ENCODE peak calls at places on chromosomes 11 and 22, in four cellular contexts. One of them, this sample, is unnamed.

GRCh38 chr11:7513210-7514098 is at the start of gene PPFIBP2:
- DNase-seq in mesendoderm: peak
- DNase-seq in NCI-H510A: peak
- DNase-seq in stimulated activated naive CD8-positive, alpha-beta T cell treated with anti-CD3 and anti-CD28 coated beads, Interleukin-15, Interleukin-2, amounts not matched to agents 100 U/mL and 50 U/mL, for 24 hours: peak
- DNase-seq in this sample: peak

GRCh38 chr11:102994101-102994500 is 38.6 kb upstream of the MMP13 start:
- DNase-seq in stimulated activated naive CD8-positive, alpha-beta T cell treated with anti-CD3 and anti-CD28 coated beads, Interleukin-15, Interleukin-2, amounts not matched to agents 100 U/mL and 50 U/mL, for 24 hours: no peak
- DNase-seq in NCI-H510A: no peak
- DNase-seq in mesendoderm: no peak
- DNase-seq in this sample: no peak

GRCh38 chr11:2652857-2653643 is 46.7 kb downstream of the KCNQ1OT1 start:
- DNase-seq in mesendoderm: no peak
- DNase-seq in NCI-H510A: no peak
- DNase-seq in stimulated activated naive CD8-positive, alpha-beta T cell treated with anti-CD3 and anti-CD28 coated beads, Interleukin-15, Interleukin-2, amounts not matched to agents 100 U/mL and 50 U/mL, for 24 hours: no peak
- DNase-seq in this sample: no peak

GRCh38 chr11:65390099-65390941 is 3.9 kb downstream of the FRMD8 start:
- DNase-seq in stimulated activated naive CD8-positive, alpha-beta T cell treated with anti-CD3 and anti-CD28 coated beads, Interleukin-15, Interleukin-2, amounts not matched to agents 100 U/mL and 50 U/mL, for 24 hours: no peak
- DNase-seq in mesendoderm: no peak
- DNase-seq in NCI-H510A: no peak
- DNase-seq in this sample: no peak

GRCh38 chr11:88861618-88862017 is 204.2 kb downstream of the GRM5 start:
- DNase-seq in NCI-H510A: no peak
- DNase-seq in mesendoderm: no peak
- DNase-seq in stimulated activated naive CD8-positive, alpha-beta T cell treated with anti-CD3 and anti-CD28 coated beads, Interleukin-15, Interleukin-2, amounts not matched to agents 100 U/mL and 50 U/mL, for 24 hours: no peak
- DNase-seq in this sample: no peak

GRCh38 chr11:34433899-34434298 is 4.8 kb upstream of the CAT start:
- DNase-seq in stimulated activated naive CD8-positive, alpha-beta T cell treated with anti-CD3 and anti-CD28 coated beads, Interleukin-15, Interleukin-2, amounts not matched to agents 100 U/mL and 50 U/mL, for 24 hours: no peak
- DNase-seq in NCI-H510A: no peak
- DNase-seq in mesendoderm: no peak
- DNase-seq in this sample: no peak

GRCh38 chr11:88431675-88432341 is 94.3 kb upstream of the CTSC start:
- DNase-seq in mesendoderm: no peak
- DNase-seq in stimulated activated naive CD8-positive, alpha-beta T cell treated with anti-CD3 and anti-CD28 coated beads, Interleukin-15, Interleukin-2, amounts not matched to agents 100 U/mL and 50 U/mL, for 24 hours: no peak
- DNase-seq in NCI-H510A: no peak
- DNase-seq in this sample: no peak

GRCh38 chr11:122758974-122759373 is 79.3 kb upstream of the CRTAM start:
- DNase-seq in NCI-H510A: no peak
- DNase-seq in mesendoderm: no peak
- DNase-seq in stimulated activated naive CD8-positive, alpha-beta T cell treated with anti-CD3 and anti-CD28 coated beads, Interleukin-15, Interleukin-2, amounts not matched to agents 100 U/mL and 50 U/mL, for 24 hours: no peak
- DNase-seq in this sample: no peak

GRCh38 chr11:820655-821512 is 2.2 kb downstream of the PNPLA2 start:
- DNase-seq in stimulated activated naive CD8-positive, alpha-beta T cell treated with anti-CD3 and anti-CD28 coated beads, Interleukin-15, Interleukin-2, amounts not matched to agents 100 U/mL and 50 U/mL, for 24 hours: no peak
- DNase-seq in NCI-H510A: no peak
- DNase-seq in mesendoderm: no peak
- DNase-seq in this sample: no peak

GRCh38 chr11:128180446-128181089 is 406.8 kb downstream of the ETS1 start:
- DNase-seq in NCI-H510A: no peak
- DNase-seq in stimulated activated naive CD8-positive, alpha-beta T cell treated with anti-CD3 and anti-CD28 coated beads, Interleukin-15, Interleukin-2, amounts not matched to agents 100 U/mL and 50 U/mL, for 24 hours: no peak
- DNase-seq in mesendoderm: no peak
- DNase-seq in this sample: no peak

GRCh38 chr22:21937041-21937820 is 15.4 kb downstream of the PPM1F start:
- DNase-seq in stimulated activated naive CD8-positive, alpha-beta T cell treated with anti-CD3 and anti-CD28 coated beads, Interleukin-15, Interleukin-2, amounts not matched to agents 100 U/mL and 50 U/mL, for 24 hours: no peak
- DNase-seq in NCI-H510A: no peak
- DNase-seq in mesendoderm: no peak
- DNase-seq in this sample: no peak

GRCh38 chr11:83865636-83866461 is 579.7 kb upstream of the CCDC90B start:
- DNase-seq in stimulated activated naive CD8-positive, alpha-beta T cell treated with anti-CD3 and anti-CD28 coated beads, Interleukin-15, Interleukin-2, amounts not matched to agents 100 U/mL and 50 U/mL, for 24 hours: no peak
- DNase-seq in NCI-H510A: no peak
- DNase-seq in mesendoderm: no peak
- DNase-seq in this sample: no peak

GRCh38 chr11:78256962-78257361 is 68.2 kb downstream of the USP35 start:
- DNase-seq in NCI-H510A: no peak
- DNase-seq in mesendoderm: peak
- DNase-seq in stimulated activated naive CD8-positive, alpha-beta T cell treated with anti-CD3 and anti-CD28 coated beads, Interleukin-15, Interleukin-2, amounts not matched to agents 100 U/mL and 50 U/mL, for 24 hours: no peak
- DNase-seq in this sample: no peak

GRCh38 chr11:78796956-78797355 is 222.3 kb upstream of the NARS2 start:
- DNase-seq in stimulated activated naive CD8-positive, alpha-beta T cell treated with anti-CD3 and anti-CD28 coated beads, Interleukin-15, Interleukin-2, amounts not matched to agents 100 U/mL and 50 U/mL, for 24 hours: no peak
- DNase-seq in mesendoderm: no peak
- DNase-seq in NCI-H510A: no peak
- DNase-seq in this sample: no peak

GRCh38 chr22:39514373-39514973 is 5.9 kb upstream of the ATF4 start:
- DNase-seq in stimulated activated naive CD8-positive, alpha-beta T cell treated with anti-CD3 and anti-CD28 coated beads, Interleukin-15, Interleukin-2, amounts not matched to agents 100 U/mL and 50 U/mL, for 24 hours: peak
- DNase-seq in NCI-H510A: no peak
- DNase-seq in mesendoderm: no peak
- DNase-seq in this sample: peak

GRCh38 chr11:123797065-123797940 is 8.8 kb downstream of the OR6M1 start:
- DNase-seq in stimulated activated naive CD8-positive, alpha-beta T cell treated with anti-CD3 and anti-CD28 coated beads, Interleukin-15, Interleukin-2, amounts not matched to agents 100 U/mL and 50 U/mL, for 24 hours: no peak
- DNase-seq in NCI-H510A: no peak
- DNase-seq in mesendoderm: no peak
- DNase-seq in this sample: no peak

GRCh38 chr11:129372609-129373488 is 2.8 kb upstream of the BARX2 start:
- DNase-seq in NCI-H510A: no peak
- DNase-seq in stimulated activated naive CD8-positive, alpha-beta T cell treated with anti-CD3 and anti-CD28 coated beads, Interleukin-15, Interleukin-2, amounts not matched to agents 100 U/mL and 50 U/mL, for 24 hours: peak
- DNase-seq in mesendoderm: peak
- DNase-seq in this sample: peak

GRCh38 chr11:83649468-83649915 is 363.3 kb upstream of the CCDC90B start:
- DNase-seq in stimulated activated naive CD8-positive, alpha-beta T cell treated with anti-CD3 and anti-CD28 coated beads, Interleukin-15, Interleukin-2, amounts not matched to agents 100 U/mL and 50 U/mL, for 24 hours: no peak
- DNase-seq in NCI-H510A: no peak
- DNase-seq in mesendoderm: peak
- DNase-seq in this sample: peak

GRCh38 chr11:8301622-8302021 is 37.9 kb upstream of the LMO1 start:
- DNase-seq in stimulated activated naive CD8-positive, alpha-beta T cell treated with anti-CD3 and anti-CD28 coated beads, Interleukin-15, Interleukin-2, amounts not matched to agents 100 U/mL and 50 U/mL, for 24 hours: no peak
- DNase-seq in mesendoderm: no peak
- DNase-seq in NCI-H510A: no peak
- DNase-seq in this sample: no peak

GRCh38 chr11:49995559-49995958 is 13.2 kb upstream of the OR4C12 start:
- DNase-seq in mesendoderm: peak
- DNase-seq in NCI-H510A: peak
- DNase-seq in stimulated activated naive CD8-positive, alpha-beta T cell treated with anti-CD3 and anti-CD28 coated beads, Interleukin-15, Interleukin-2, amounts not matched to agents 100 U/mL and 50 U/mL, for 24 hours: peak
- DNase-seq in this sample: peak

GRCh38 chr11:8018742-8019631 is 31.9 kb downstream of the EIF3F start:
- DNase-seq in NCI-H510A: no peak
- DNase-seq in stimulated activated naive CD8-positive, alpha-beta T cell treated with anti-CD3 and anti-CD28 coated beads, Interleukin-15, Interleukin-2, amounts not matched to agents 100 U/mL and 50 U/mL, for 24 hours: peak
- DNase-seq in mesendoderm: peak
- DNase-seq in this sample: peak

GRCh38 chr11:121435796-121436511 is 16.2 kb upstream of the SORL1 start:
- DNase-seq in stimulated activated naive CD8-positive, alpha-beta T cell treated with anti-CD3 and anti-CD28 coated beads, Interleukin-15, Interleukin-2, amounts not matched to agents 100 U/mL and 50 U/mL, for 24 hours: no peak
- DNase-seq in mesendoderm: peak
- DNase-seq in NCI-H510A: no peak
- DNase-seq in this sample: no peak

GRCh38 chr11:12453243-12453642 is 75.9 kb downstream of the PARVA start:
- DNase-seq in NCI-H510A: no peak
- DNase-seq in stimulated activated naive CD8-positive, alpha-beta T cell treated with anti-CD3 and anti-CD28 coated beads, Interleukin-15, Interleukin-2, amounts not matched to agents 100 U/mL and 50 U/mL, for 24 hours: no peak
- DNase-seq in mesendoderm: no peak
- DNase-seq in this sample: no peak

GRCh38 chr11:1041936-1042608 is 5.6 kb upstream of the MUC6 start:
- DNase-seq in NCI-H510A: no peak
- DNase-seq in mesendoderm: no peak
- DNase-seq in stimulated activated naive CD8-positive, alpha-beta T cell treated with anti-CD3 and anti-CD28 coated beads, Interleukin-15, Interleukin-2, amounts not matched to agents 100 U/mL and 50 U/mL, for 24 hours: no peak
- DNase-seq in this sample: no peak

GRCh38 chr11:21489735-21490134 is 703.1 kb upstream of the ANO5 start:
- DNase-seq in NCI-H510A: no peak
- DNase-seq in stimulated activated naive CD8-positive, alpha-beta T cell treated with anti-CD3 and anti-CD28 coated beads, Interleukin-15, Interleukin-2, amounts not matched to agents 100 U/mL and 50 U/mL, for 24 hours: no peak
- DNase-seq in mesendoderm: no peak
- DNase-seq in this sample: no peak

GRCh38 chr22:30290318-30290678 is 993 bp upstream of the CASTOR1 start:
- DNase-seq in mesendoderm: no peak
- DNase-seq in NCI-H510A: no peak
- DNase-seq in stimulated activated naive CD8-positive, alpha-beta T cell treated with anti-CD3 and anti-CD28 coated beads, Interleukin-15, Interleukin-2, amounts not matched to agents 100 U/mL and 50 U/mL, for 24 hours: no peak
- DNase-seq in this sample: no peak

GRCh38 chr11:12179521-12179920 is 69.1 kb downstream of the MICAL2 start:
- DNase-seq in NCI-H510A: peak
- DNase-seq in stimulated activated naive CD8-positive, alpha-beta T cell treated with anti-CD3 and anti-CD28 coated beads, Interleukin-15, Interleukin-2, amounts not matched to agents 100 U/mL and 50 U/mL, for 24 hours: no peak
- DNase-seq in mesendoderm: no peak
- DNase-seq in this sample: no peak

This sample was measured in GM23338.